ENCODE peak calls at places on chromosomes 6 and 20, in five cellular contexts. One of them, this sample, is unnamed.

GRCh38 chr6:168243812-168244376 is 75.7 kb downstream of the DACT2 start:
- DNase-seq in GM12878: no peak
- DNase-seq in A549: no peak
- DNase-seq in GM23338: no peak
- DNase-seq in HepG2: no peak
- DNase-seq in this sample: no peak

GRCh38 chr6:85458782-85459181 is 8.9 kb downstream of the NT5E start:
- DNase-seq in HepG2: no peak
- DNase-seq in A549: no peak
- DNase-seq in GM23338: peak; percentile 41
- DNase-seq in GM12878: no peak
- DNase-seq in this sample: no peak

GRCh38 chr20:17823382-17824144 is 123.8 kb downstream of the BANF2 start:
- DNase-seq in GM23338: peak; percentile 8
- DNase-seq in A549: no peak
- DNase-seq in HepG2: peak; percentile 36
- DNase-seq in GM12878: no peak
- DNase-seq in this sample: no peak

GRCh38 chr6:168666751-168667427 is 225.9 kb downstream of the SMOC2 start:
- DNase-seq in GM23338: no peak
- DNase-seq in HepG2: no peak
- DNase-seq in GM12878: no peak
- DNase-seq in A549: no peak
- DNase-seq in this sample: no peak

GRCh38 chr20:31663838-31664695 is 26.4 kb downstream of the COX4I2 start:
- DNase-seq in A549: peak; percentile 53
- DNase-seq in GM23338: peak; percentile 39
- DNase-seq in HepG2: peak; percentile 97
- DNase-seq in GM12878: no peak
- DNase-seq in this sample: no peak

GRCh38 chr6:166398348-166398747 is 15.6 kb upstream of the MPC1 start:
- DNase-seq in HepG2: no peak
- DNase-seq in GM12878: no peak
- DNase-seq in GM23338: no peak
- DNase-seq in A549: no peak
- DNase-seq in this sample: no peak

GRCh38 chr20:46213946-46214830 is 94.1 kb downstream of the CDH22 start:
- DNase-seq in GM12878: no peak
- DNase-seq in GM23338: no peak
- DNase-seq in HepG2: no peak
- DNase-seq in A549: no peak
- DNase-seq in this sample: no peak

GRCh38 chr6:14035448-14035847 is 82.1 kb upstream of the CD83 start:
- DNase-seq in GM12878: no peak
- DNase-seq in A549: peak; percentile 34
- DNase-seq in HepG2: no peak
- DNase-seq in GM23338: peak; percentile 82
- DNase-seq in this sample: no peak

GRCh38 chr6:68229566-68229965 is 405.5 kb upstream of the ADGRB3 start:
- DNase-seq in A549: no peak
- DNase-seq in GM23338: no peak
- DNase-seq in HepG2: no peak
- DNase-seq in GM12878: no peak
- DNase-seq in this sample: no peak

GRCh38 chr6:217048-217659 is 75.1 kb upstream of the DUSP22 start:
- DNase-seq in GM12878: peak; percentile 55
- DNase-seq in HepG2: peak; percentile 34
- DNase-seq in A549: peak; percentile 23
- DNase-seq in GM23338: peak; percentile 84
- DNase-seq in this sample: peak; percentile 75

GRCh38 chr20:54554006-54554405 is 78.6 kb downstream of the DOK5 start:
- DNase-seq in GM12878: no peak
- DNase-seq in GM23338: no peak
- DNase-seq in A549: no peak
- DNase-seq in HepG2: no peak
- DNase-seq in this sample: no peak

GRCh38 chr6:135537782-135538301 is 40.3 kb upstream of the AHI1 start:
- DNase-seq in GM23338: peak; percentile 53
- DNase-seq in HepG2: no peak
- DNase-seq in GM12878: no peak
- DNase-seq in A549: peak; percentile 20
- DNase-seq in this sample: no peak

GRCh38 chr6:139905404-139906052 is 531.1 kb upstream of the CITED2 start:
- DNase-seq in GM23338: no peak
- DNase-seq in HepG2: no peak
- DNase-seq in GM12878: no peak
- DNase-seq in A549: no peak
- DNase-seq in this sample: no peak

GRCh38 chr20:62632575-62632974 is 9.7 kb upstream of the SLCO4A1 start:
- DNase-seq in A549: no peak
- DNase-seq in HepG2: no peak
- DNase-seq in GM23338: no peak
- DNase-seq in GM12878: no peak
- DNase-seq in this sample: no peak

GRCh38 chr6:110430236-110430635 is 14.9 kb upstream of the DDO start:
- DNase-seq in GM12878: no peak
- DNase-seq in GM23338: peak; percentile 11
- DNase-seq in HepG2: no peak
- DNase-seq in A549: no peak
- DNase-seq in this sample: no peak

GRCh38 chr6:118500130-118501015 is 47.7 kb upstream of the PLN start:
- DNase-seq in HepG2: no peak
- DNase-seq in A549: no peak
- DNase-seq in GM12878: no peak
- DNase-seq in GM23338: no peak
- DNase-seq in this sample: no peak

GRCh38 chr20:9963029-9963428 is 71.8 kb upstream of the ANKEF1 start:
- DNase-seq in GM23338: peak; percentile 21
- DNase-seq in GM12878: no peak
- DNase-seq in A549: no peak
- DNase-seq in HepG2: no peak
- DNase-seq in this sample: no peak

GRCh38 chr20:2889209-2889608 is 15.9 kb downstream of the PTPRA start:
- DNase-seq in GM23338: no peak
- DNase-seq in A549: no peak
- DNase-seq in GM12878: no peak
- DNase-seq in HepG2: no peak
- DNase-seq in this sample: no peak

GRCh38 chr6:162917506-162917905 is 189.7 kb downstream of the PACRG start:
- DNase-seq in GM23338: no peak
- DNase-seq in HepG2: no peak
- DNase-seq in A549: no peak
- DNase-seq in GM12878: no peak
- DNase-seq in this sample: no peak

GRCh38 chr6:162921062-162921461 is 193.3 kb downstream of the PACRG start:
- DNase-seq in HepG2: no peak
- DNase-seq in A549: no peak
- DNase-seq in GM12878: no peak
- DNase-seq in GM23338: no peak
- DNase-seq in this sample: no peak

GRCh38 chr6:162922816-162923215 is 195.0 kb downstream of the PACRG start:
- DNase-seq in GM23338: no peak
- DNase-seq in GM12878: no peak
- DNase-seq in HepG2: no peak
- DNase-seq in A549: no peak
- DNase-seq in this sample: no peak
- TF ChIP-seq JUNB in GM23338: no peak
- TF ChIP-seq JUNB in GM12878: no peak
- TF ChIP-seq JUNB in HepG2: no peak
- TF ChIP-seq JUNB in A549: no peak
- TF ChIP-seq JUNB in this sample: no peak

GRCh38 chr20:63651942-63652191 is 1.4 kb downstream of the STMN3 start:
- DNase-seq in A549: no peak
- DNase-seq in HepG2: no peak
- DNase-seq in GM23338: peak; percentile 31
- DNase-seq in GM12878: no peak
- DNase-seq in this sample: peak; percentile 63
- TF ChIP-seq CTCF in A549: no peak
- TF ChIP-seq CTCF in HepG2: no peak
- TF ChIP-seq CTCF in GM23338: no peak
- TF ChIP-seq CTCF in GM12878: no peak
- TF ChIP-seq CTCF in this sample: no peak

DNA sequence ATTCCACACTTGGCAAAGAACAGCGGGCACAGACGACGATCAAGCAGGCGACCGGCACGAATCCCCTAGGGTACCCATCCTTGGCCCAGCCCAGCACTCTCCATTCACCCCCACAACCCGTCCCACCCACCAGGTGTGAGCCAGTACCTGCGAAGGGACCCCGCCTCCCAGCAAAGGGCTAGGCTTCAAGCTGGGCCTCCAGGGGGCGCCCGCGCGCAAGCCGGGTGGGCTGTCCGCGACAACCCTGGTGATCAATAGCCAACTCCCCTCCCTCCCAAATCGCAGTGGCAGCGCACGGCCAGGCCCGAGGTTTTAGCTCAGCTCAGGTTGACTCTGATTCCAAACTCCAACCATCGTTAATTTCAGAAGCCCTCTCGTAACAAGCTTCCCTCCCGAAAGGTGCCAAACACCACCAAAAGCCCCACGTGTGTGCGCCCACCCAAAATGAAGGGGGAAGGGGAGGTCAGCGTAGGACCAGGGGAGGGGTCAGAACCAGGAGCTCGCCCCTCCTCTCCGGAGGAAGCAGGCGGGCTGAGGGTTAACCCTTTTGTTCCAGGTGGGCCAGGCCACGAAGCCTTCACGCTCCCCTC is 2.1 kb downstream of the SALL4 start:
- DNase-seq in GM12878: no peak
- DNase-seq in GM23338: peak; percentile 94
- DNase-seq in HepG2: peak; percentile 48
- DNase-seq in A549: peak; percentile 62
- DNase-seq in this sample: peak; percentile 75
- TF ChIP-seq JUNB in GM12878: no peak
- TF ChIP-seq JUNB in GM23338: no peak
- TF ChIP-seq JUNB in HepG2: no peak
- TF ChIP-seq JUNB in A549: no peak
- TF ChIP-seq JUNB in this sample: no peak

DNA sequence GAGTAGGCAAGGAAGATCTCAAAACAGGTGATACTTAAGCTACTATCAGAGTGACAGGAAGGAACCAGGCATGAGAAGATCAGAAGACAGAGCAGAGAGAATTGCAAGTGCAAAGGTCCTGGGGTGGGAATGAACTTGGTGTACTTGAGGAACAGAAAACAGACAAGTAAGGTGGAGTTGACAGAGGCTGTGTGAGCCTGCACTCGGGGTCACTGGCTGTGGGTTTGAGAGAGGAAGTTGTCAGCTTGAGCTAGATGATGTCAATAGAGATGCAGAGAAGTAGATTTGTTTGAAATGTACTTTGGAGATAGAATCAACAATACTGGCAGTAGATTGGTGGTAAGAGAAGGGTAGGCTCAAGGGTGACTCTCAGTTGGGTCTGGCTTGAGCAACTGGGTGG is 209.5 kb downstream of the CLIC5 start:
- DNase-seq in GM12878: no peak
- DNase-seq in A549: no peak
- DNase-seq in GM23338: no peak
- DNase-seq in HepG2: no peak
- DNase-seq in this sample: no peak
- TF ChIP-seq CTCF in GM12878: no peak
- TF ChIP-seq CTCF in A549: no peak
- TF ChIP-seq CTCF in GM23338: no peak
- TF ChIP-seq CTCF in HepG2: no peak
- TF ChIP-seq CTCF in this sample: no peak

GRCh38 chr20:44370639-44371218 is 15.2 kb downstream of the HNF4A start:
- DNase-seq in GM12878: no peak
- DNase-seq in A549: peak; percentile 97
- DNase-seq in HepG2: peak; percentile 97
- DNase-seq in GM23338: no peak
- DNase-seq in this sample: no peak
- TF ChIP-seq JUNB in GM12878: no peak
- TF ChIP-seq JUNB in A549: peak; percentile 53
- TF ChIP-seq JUNB in HepG2: no peak
- TF ChIP-seq JUNB in GM23338: no peak
- TF ChIP-seq JUNB in this sample: no peak

GRCh38 chr6:32718879-32719278 is 22.3 kb upstream of the HLA-DQA2 start:
- DNase-seq in HepG2: no peak
- DNase-seq in GM23338: no peak
- DNase-seq in A549: no peak
- DNase-seq in GM12878: no peak
- DNase-seq in this sample: no peak

GRCh38 chr6:32716396-32716795 is 24.8 kb upstream of the HLA-DQA2 start:
- DNase-seq in GM23338: no peak
- DNase-seq in HepG2: no peak
- DNase-seq in GM12878: no peak
- DNase-seq in A549: no peak
- DNase-seq in this sample: no peak
- TF ChIP-seq CTCF in GM23338: peak; percentile 11
- TF ChIP-seq CTCF in HepG2: no peak
- TF ChIP-seq CTCF in GM12878: no peak
- TF ChIP-seq CTCF in A549: no peak
- TF ChIP-seq CTCF in this sample: no peak

GRCh38 chr6:35091353-35092083 is 49.6 kb downstream of the TCP11 start:
- DNase-seq in GM12878: no peak
- DNase-seq in GM23338: no peak
- DNase-seq in HepG2: no peak
- DNase-seq in A549: no peak
- DNase-seq in this sample: no peak
- TF ChIP-seq JUNB in GM12878: no peak
- TF ChIP-seq JUNB in GM23338: no peak
- TF ChIP-seq JUNB in HepG2: no peak
- TF ChIP-seq JUNB in A549: no peak
- TF ChIP-seq JUNB in this sample: no peak

DNA sequence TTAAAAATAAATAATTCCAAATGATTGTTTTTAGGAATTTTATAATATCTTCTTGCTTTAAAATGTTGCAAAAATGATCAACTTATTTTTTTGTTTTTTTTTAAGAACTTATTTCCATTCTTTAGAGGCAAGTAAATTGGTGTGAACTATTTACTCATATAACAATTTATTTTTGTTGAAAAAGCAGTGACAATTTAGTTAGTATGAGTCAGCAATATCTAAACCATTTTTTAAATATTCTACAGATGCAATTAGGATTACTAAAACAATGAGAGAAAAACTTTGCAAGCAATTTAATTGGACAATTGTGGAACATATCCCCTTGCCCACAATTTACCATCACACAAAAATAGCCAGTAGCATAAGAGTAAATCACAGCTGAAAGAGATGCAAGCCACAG is 319.5 kb downstream of the MEI4 start:
- DNase-seq in A549: no peak
- DNase-seq in GM23338: no peak
- DNase-seq in GM12878: no peak
- DNase-seq in HepG2: no peak
- DNase-seq in this sample: no peak
- TF ChIP-seq CTCF in A549: no peak
- TF ChIP-seq CTCF in GM23338: no peak
- TF ChIP-seq CTCF in GM12878: no peak
- TF ChIP-seq CTCF in HepG2: no peak
- TF ChIP-seq CTCF in this sample: no peak

This sample was measured in K562.